ENCODE peak calls at places on chromosome 17, in five cellular contexts. B, C, G, P and X are unnamed samples.

GRCh38 chr17:74012465-74012864 is 191.0 kb upstream of the RPL38 start:
- DNase-seq in B (no peak), C (no peak), G (no peak), P (no peak), X (no peak)

GRCh38 chr17:11319894-11320293 is 78.9 kb downstream of the SHISA6 start:
- DNase-seq in G (no peak), C (no peak), B (no peak), P (no peak), X (no peak)

GRCh38 chr17:16477255-16477654 is 14.7 kb downstream of the LRRC75A start:
- DNase-seq in C (peak), B (no peak), P (no peak), G (peak), X (no peak)

GRCh38 chr17:412211-413015 is 59.8 kb upstream of the RPH3AL start:
- DNase-seq in G (peak), C (peak), P (no peak), B (no peak), X (peak)

GRCh38 chr17:65163990-65164495 is 26.9 kb downstream of the RGS9 start:
- DNase-seq in G (no peak), P (no peak), C (peak), B (no peak), X (no peak)

GRCh38 chr17:34761646-34762045 is 182.3 kb downstream of the TMEM132E start:
- DNase-seq in C (no peak), G (no peak), P (no peak), B (no peak), X (no peak)

GRCh38 chr17:1997146-1997586 is 28.0 kb downstream of the RTN4RL1 start:
- DNase-seq in P (no peak), B (peak), G (no peak), C (no peak), X (no peak)

GRCh38 chr17:70804161-70804560 is 634.8 kb downstream of the KCNJ2 start:
- DNase-seq in C (peak), G (no peak), B (no peak), P (no peak), X (no peak)

GRCh38 chr17:979211-979538 is 401 bp downstream of the NXN start:
- DNase-seq in G (no peak), C (no peak), P (peak), B (no peak), X (no peak)

GRCh38 chr17:56678249-56679144 is 85.0 kb downstream of the NOG start:
- DNase-seq in P (no peak), G (peak), C (no peak), B (no peak), X (peak)
- H3K4me3 ChIP-seq in P (peak), G (no peak), C (no peak), B (no peak), X (peak)

DNA sequence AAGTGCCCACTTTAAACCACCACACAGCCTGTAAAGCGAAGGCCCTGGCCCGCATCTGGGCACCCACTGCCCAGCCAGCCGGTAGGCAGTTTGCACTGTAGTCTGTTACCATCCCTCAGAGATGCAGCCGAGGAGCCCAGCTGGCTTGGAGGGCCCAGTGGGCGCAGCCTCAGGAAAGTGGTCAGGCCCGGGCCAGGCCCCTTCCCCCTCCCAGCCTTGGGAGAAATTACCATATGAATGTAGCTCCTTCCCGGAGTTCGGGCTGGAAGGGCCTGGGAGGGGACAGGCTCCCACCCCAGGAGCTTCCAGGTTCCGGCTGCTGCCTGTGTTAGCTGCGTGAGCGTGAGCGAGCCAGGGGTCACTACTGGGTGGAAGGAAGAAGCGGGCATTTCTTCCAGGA is 325.4 kb downstream of the SEC14L1 start:
- DNase-seq in G (peak), C (no peak), B (no peak), P (peak), X (peak)
- H3K9ac ChIP-seq in G (no peak), C (peak), B (peak), P (no peak), X (no peak)

GRCh38 chr17:57366558-57367351 is 110.4 kb downstream of the MSI2 start:
- DNase-seq in C (no peak), G (no peak), P (no peak), B (no peak), X (no peak)
- H3K4me3 ChIP-seq in C (no peak), G (no peak), P (no peak), B (no peak), X (no peak)

DNA sequence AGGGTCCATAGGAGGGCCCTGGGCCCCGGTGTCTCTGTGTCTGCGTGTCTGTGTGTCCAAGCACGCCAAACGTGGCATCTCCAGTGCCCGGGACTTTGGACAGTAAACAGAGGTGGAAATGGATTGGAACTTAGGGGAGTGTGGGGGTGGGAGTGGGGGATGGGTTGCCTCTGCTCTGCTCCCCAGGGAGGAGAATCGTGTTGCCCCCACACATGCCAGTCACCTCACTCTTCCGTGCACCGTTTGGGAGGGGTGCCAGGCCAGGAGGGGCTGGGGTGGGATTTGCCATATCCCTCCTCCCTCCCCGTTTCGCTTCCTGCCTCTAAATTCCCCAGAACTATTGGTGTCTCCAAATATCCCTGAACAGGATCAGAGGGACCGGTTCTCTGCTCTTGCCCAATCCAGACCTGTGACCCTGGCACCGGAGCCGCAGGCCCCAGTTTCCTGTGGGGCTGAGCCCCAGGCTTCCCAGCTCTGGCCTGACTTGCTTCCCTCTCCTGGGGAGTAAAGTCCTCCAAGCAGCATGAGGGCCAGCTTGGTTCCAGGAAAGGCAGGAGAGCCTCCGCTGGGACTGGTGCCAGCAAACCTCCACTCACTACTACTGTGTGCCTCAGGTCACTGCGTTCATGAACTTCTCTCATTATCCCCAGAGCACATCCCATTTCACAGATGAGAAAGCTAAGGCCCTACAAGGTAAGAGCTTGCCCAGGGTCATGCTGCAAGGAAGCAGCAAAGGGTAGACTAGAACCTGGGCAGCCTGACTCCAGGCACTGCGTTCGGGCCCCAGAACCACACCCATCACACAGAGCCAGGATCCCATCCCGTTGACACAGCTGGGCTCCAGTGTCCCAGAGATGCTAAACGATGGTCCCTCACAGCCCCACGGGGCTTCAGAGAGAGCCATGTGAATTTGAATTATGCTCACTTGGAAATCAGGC is at the start of gene ASGR1:
- DNase-seq in B (no peak), C (no peak), G (no peak), P (no peak), X (no peak)
- H3K9ac ChIP-seq in B (no peak), C (no peak), G (peak), P (no peak), X (no peak)

DNA sequence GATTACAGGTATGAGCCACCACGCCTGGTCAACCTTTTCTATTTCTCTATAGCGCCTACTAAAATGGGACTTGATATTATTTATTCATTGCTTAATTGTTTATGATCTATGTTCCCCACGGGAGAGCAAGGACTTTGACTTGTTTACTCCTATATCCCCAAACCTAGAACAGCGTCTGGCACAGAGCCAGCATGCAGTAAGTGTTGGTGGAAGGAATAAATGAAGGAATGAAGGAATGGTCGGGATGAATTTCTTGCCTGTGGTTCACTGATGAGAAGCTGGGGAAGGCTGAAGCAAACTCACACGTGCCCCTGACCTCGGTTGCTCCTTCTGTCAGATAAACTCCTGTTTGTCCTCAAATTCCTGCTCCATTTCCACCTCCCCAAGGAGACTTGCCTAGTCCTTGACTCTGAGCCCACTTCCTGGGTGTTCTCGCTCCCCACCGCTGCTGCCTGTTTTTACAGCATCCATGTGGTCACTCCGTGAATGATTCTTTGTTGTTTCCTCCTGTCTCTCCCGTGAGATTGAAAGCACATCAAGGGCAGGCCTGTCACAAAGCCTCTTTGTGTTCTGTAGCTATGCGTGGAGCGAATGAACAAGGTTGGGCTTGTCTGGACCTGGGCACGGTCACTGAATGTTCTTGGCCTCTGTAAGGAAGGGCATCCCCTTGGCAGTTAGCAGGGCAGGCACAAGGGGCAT is 17.3 kb downstream of the C17orf100 start:
- DNase-seq in C (no peak), P (no peak), B (no peak), G (no peak), X (no peak)
- H3K4me3 ChIP-seq in C (no peak), P (no peak), B (no peak), G (no peak), X (no peak)

DNA sequence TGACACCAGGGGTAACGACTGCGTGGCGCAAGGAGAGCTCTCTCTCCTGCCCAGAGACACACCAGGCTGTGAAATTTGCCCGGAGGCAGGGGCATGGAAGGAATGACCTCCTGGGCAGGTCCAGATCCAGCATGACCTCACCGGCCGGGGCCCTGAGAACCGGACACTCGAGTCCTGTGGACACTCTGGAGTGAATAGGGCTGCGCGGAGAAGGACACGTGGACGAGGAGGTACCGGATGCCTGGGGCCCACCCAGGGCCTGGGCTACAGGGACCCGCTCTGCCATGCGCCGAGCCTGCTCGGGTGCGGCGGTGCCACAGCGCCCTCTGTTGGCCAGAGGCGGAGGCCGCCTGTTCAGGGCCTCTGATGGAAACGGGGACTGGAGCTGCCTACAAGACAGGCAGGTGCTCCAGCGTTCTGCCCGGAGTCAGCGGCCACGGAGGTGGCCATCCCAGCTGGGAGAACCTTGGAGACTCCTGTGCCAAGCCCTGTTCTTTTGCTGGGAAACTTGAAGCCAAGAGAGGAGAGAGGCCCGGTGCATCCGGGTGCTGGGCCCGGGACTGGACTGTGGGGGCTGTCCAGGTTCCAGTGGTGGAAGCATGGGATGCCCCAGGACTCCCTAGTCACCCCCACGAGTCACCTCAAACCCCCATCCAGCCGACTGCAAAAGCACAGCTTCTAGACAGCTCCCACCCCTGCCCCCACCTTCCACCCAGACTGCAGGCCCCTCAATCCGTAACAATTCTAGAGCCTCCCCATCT is 19.3 kb upstream of the NXPH3 start:
- DNase-seq in C (peak), B (no peak), G (peak), P (peak), X (peak)
- H3K9ac ChIP-seq in C (peak), B (no peak), G (no peak), P (no peak), X (no peak)

GRCh38 chr17:78933959-78934568 is 8.9 kb upstream of the TIMP2 start:
- DNase-seq in C (peak), G (peak), B (no peak), P (peak), X (peak)
- H3K4me3 ChIP-seq in C (peak), G (no peak), B (no peak), P (no peak), X (no peak)